ENCODE peak calls at places on chromosomes 1 and 21, in five cellular contexts. S, B, Q, G and T are unnamed samples.

GRCh38 chr1:214901718-214902117 is 180.8 kb upstream of the KCNK2 start:
- DNase-seq in B (no peak), G (no peak), S (peak; percentile 99), Q (no peak), T (peak; percentile 96)

GRCh38 chr1:161986328-161986727 is 37.3 kb downstream of the OLFML2B start:
- DNase-seq in Q (no peak), B (no peak), S (no peak), G (no peak), T (no peak)

GRCh38 chr21:16211339-16212303 is 481.8 kb downstream of the USP25 start:
- DNase-seq in S (no peak), Q (no peak), G (no peak), B (no peak), T (peak; percentile 56)

GRCh38 chr1:2224621-2225020 is 3.5 kb upstream of the SKI start:
- DNase-seq in S (no peak), B (no peak), G (no peak), Q (no peak), T (no peak)

GRCh38 chr1:176857632-176858031 is 306.9 kb downstream of the ASTN1 start:
- DNase-seq in S (peak; percentile 21), Q (no peak), B (no peak), G (no peak), T (peak; percentile 50)

GRCh38 chr1:41464886-41465285 is 19.6 kb downstream of the EDN2 start:
- DNase-seq in G (no peak), Q (no peak), S (no peak), B (no peak), T (no peak)

GRCh38 chr1:31099283-31100063 is 34.0 kb upstream of the PUM1 start:
- DNase-seq in Q (no peak), S (no peak), B (no peak), G (no peak), T (no peak)

GRCh38 chr1:238738942-238739341 is 647.4 kb upstream of the CHRM3 start:
- DNase-seq in S (no peak), B (no peak), G (no peak), Q (peak; percentile 20), T (no peak)

GRCh38 chr21:38388684-38389676 is 109.3 kb downstream of the ERG start:
- DNase-seq in B (no peak), G (no peak), S (no peak), Q (no peak), T (no peak)

GRCh38 chr21:42513985-42514882 is 582 bp downstream of the SLC37A1 start:
- DNase-seq in B (peak; percentile 77), S (peak; percentile 44), G (no peak), Q (peak; percentile 61), T (no peak)

GRCh38 chr1:151370211-151370911 is 2.1 kb downstream of the SELENBP1 start:
- DNase-seq in Q (no peak), G (no peak), S (no peak), B (no peak), T (no peak)

GRCh38 chr1:75203415-75204277 is 69.5 kb downstream of the LHX8 start:
- DNase-seq in S (peak; percentile 65), B (no peak), Q (peak; percentile 63), G (peak; percentile 62), T (peak; percentile 70)

GRCh38 chr1:187070076-187070475 is 241.3 kb downstream of the PLA2G4A start:
- DNase-seq in B (no peak), S (peak; percentile 59), G (no peak), Q (peak; percentile 8), T (peak; percentile 67)

GRCh38 chr1:11280719-11281376 is 7.8 kb downstream of the UBIAD1 start:
- DNase-seq in B (no peak), S (no peak), G (no peak), Q (no peak), T (no peak)

GRCh38 chr1:115255154-115255553 is 82.9 kb downstream of the NGF start:
- DNase-seq in B (no peak), S (no peak), G (no peak), Q (no peak), T (peak; percentile 30)

GRCh38 chr1:155009221-155009711 is 6.7 kb downstream of the ZBTB7B start:
- DNase-seq in Q (no peak), S (no peak), G (no peak), B (no peak), T (no peak)

GRCh38 chr1:12454406-12455391 is 163.3 kb downstream of the DHRS3 start:
- DNase-seq in S (peak; percentile 57), Q (no peak), B (no peak), G (no peak), T (no peak)

GRCh38 chr1:30412241-30413110 is 310.9 kb downstream of the MATN1 start:
- DNase-seq in G (no peak), S (no peak), B (peak; percentile 44), Q (no peak), T (peak; percentile 10)

GRCh38 chr1:63731117-63732043 is 42.4 kb upstream of the ROR1 start:
- DNase-seq in S (peak; percentile 99), B (no peak), Q (no peak), G (peak; percentile 96), T (peak; percentile 99)

GRCh38 chr1:184143449-184143848 is 91.9 kb downstream of the TSEN15 start:
- DNase-seq in G (no peak), B (no peak), Q (no peak), S (no peak), T (no peak)

GRCh38 chr1:48061162-48062136 is 64.3 kb upstream of the TRABD2B start:
- DNase-seq in S (peak; percentile 78), B (no peak), G (peak; percentile 17), Q (peak; percentile 75), T (peak; percentile 61)

GRCh38 chr1:167904641-167905040 is 9.3 kb downstream of the ADCY10 start:
- DNase-seq in Q (no peak), G (no peak), B (no peak), S (peak; percentile 51), T (peak; percentile 73)

GRCh38 chr1:205270271-205270670 is 42.5 kb downstream of the TMCC2 start:
- DNase-seq in Q (no peak), G (no peak), B (no peak), S (no peak), T (no peak)

GRCh38 chr1:149931212-149931805 is 3.7 kb upstream of the SF3B4 start:
- DNase-seq in B (no peak), Q (no peak), S (peak; percentile 31), G (no peak), T (peak; percentile 68)

GRCh38 chr1:55128418-55128817 is 86.7 kb downstream of the USP24 start:
- DNase-seq in S (peak; percentile 29), Q (no peak), G (no peak), B (no peak), T (no peak)

GRCh38 chr1:94039514-94039870 is 81.5 kb downstream of the ABCA4 start:
- DNase-seq in Q (peak; percentile 94), S (peak; percentile 80), B (no peak), G (peak; percentile 47), T (peak; percentile 59)

GRCh38 chr21:44420416-44421205 is 34.7 kb upstream of the LRRC3 start:
- DNase-seq in S (no peak), B (peak; percentile 48), G (no peak), Q (no peak), T (no peak)

GRCh38 chr1:110308247-110308646 is 30.9 kb upstream of the RBM15 start:
- DNase-seq in B (no peak), G (no peak), Q (no peak), S (no peak), T (peak; percentile 82)

GRCh38 chr21:41315726-41316125 is 875 bp upstream of the FAM3B start:
- DNase-seq in G (no peak), B (no peak), Q (no peak), S (no peak), T (no peak)

GRCh38 chr1:26820784-26821269 is 5.7 kb upstream of the ZDHHC18 start:
- DNase-seq in S (no peak), B (no peak), Q (no peak), G (no peak), T (no peak)

DNA sequence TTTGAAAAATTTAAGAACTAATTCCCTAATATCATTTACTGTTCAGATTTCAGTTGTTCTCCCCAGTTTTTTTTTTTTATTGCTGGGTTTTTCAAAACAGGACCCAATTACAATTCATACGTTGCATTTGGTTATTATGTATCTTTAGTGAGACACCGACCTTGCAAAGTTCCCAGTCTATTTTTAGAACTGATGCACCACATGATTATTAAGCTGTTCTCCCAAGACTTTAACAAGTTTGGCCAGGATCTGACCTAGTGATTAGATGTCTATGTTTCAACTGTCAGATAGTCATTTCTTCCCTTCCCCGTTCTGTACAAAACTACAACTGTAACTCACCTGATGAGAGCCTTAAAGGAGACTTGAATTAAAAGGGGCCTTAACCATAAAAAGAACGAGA is 7.9 kb downstream of the UBE2T start:
- DNase-seq in S (no peak), Q (no peak), B (no peak), G (no peak), T (no peak)
- TF ChIP-seq CTCF in S (no peak), Q (no peak), B (no peak), G (no peak), T (no peak)

GRCh38 chr1:24927473-24927872 is 2.6 kb downstream of the RUNX3 start:
- DNase-seq in B (no peak), Q (no peak), S (no peak), G (no peak), T (no peak)
- H3K4me3 ChIP-seq in B (peak overlapping the region; percentile 53), Q (no peak overlapping the region), S (no peak overlapping the region), G (no peak overlapping the region), T (no peak overlapping the region)

GRCh38 chr1:67676946-67677345 is 8.1 kb upstream of the GADD45A start:
- DNase-seq in B (no peak), S (no peak), Q (no peak), G (no peak), T (no peak)
- TF ChIP-seq CTCF in B (no peak), S (no peak), Q (no peak), G (no peak), T (no peak)

GRCh38 chr1:228175316-228176023 is 9.9 kb downstream of the IBA57 start:
- DNase-seq in S (no peak), B (no peak), G (no peak), Q (no peak), T (no peak)

GRCh38 chr1:228176024-228176395 is 10.4 kb downstream of the IBA57 start:
- DNase-seq in B (no peak), S (no peak), Q (no peak), G (no peak), T (no peak)

GRCh38 chr1:228176461-228177182 is 11.0 kb downstream of the IBA57 start:
- DNase-seq in Q (no peak), S (no peak), G (no peak), B (no peak), T (no peak)

GRCh38 chr1:228172591-228173527 is 7.3 kb downstream of the IBA57 start:
- DNase-seq in B (no peak), Q (no peak), S (no peak), G (no peak), T (no peak)

DNA sequence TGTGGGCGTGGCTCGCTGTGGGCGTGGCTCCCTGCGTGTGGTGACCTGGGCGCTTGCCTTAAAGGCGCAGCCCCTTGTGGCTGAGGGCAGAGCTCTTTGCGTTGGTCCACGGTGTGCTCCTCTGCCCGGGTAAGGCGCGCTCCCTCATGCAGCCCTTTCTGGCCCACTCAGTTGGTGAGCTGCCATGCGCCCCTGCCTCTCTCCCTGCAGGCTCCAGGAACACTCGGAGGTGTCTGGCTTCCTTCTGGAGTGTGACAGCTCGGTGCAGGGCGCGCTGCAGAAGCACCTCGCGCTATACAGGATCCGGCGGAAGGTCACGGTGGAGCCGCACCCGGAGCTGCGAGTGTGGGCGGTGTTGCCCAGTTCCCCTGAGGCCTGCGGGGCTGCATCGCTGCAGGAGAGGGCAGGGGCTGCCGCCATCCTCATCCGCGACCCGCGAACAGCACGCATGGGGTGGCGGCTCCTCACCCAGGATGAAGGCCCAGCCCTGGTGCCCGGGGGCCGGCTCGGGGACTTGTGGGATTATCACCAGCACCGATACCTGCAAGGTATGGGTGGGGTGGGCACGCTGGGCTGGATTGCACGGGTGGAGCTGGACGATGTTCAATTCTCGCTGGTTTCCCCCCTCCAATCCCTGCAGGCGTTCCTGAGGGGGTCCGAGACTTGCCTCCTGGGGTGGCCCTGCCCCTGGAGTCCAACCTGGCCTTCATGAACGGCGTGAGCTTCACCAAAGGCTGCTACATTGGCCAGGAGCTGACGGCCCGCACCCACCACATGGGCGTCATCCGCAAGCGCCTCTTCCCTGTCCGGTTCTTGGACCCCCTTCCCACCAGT is 9.1 kb downstream of the IBA57 start:
- DNase-seq in B (peak; percentile 80), G (no peak), Q (peak; percentile 71), S (peak; percentile 51), T (no peak)
- H3K4me3 ChIP-seq in B (peak overlapping the region; percentile 46), G (no peak overlapping the region), Q (no peak overlapping the region), S (no peak overlapping the region), T (no peak overlapping the region)